ENCODE peak calls at places on chromosomes 5 and 9, in eight cellular contexts. J is fibroblast of lung, K is Caco-2, B is upper lobe of left lung, V is A673, H is lower leg skin, U is H7, R is epithelial cell of proximal tubule. N is an unnamed sample.

GRCh38 chr5:1527533-1528205 is 3.9 kb upstream of the LPCAT1 start:
- DNase-seq in J (no peak), K (no peak), B (no peak), V (no peak), H (no peak), U (peak), R (no peak), N (no peak)

GRCh38 chr5:109486200-109486804 is 76.5 kb upstream of the PJA2 start:
- DNase-seq in J (peak), K (no peak), B (no peak), V (no peak), H (no peak), U (no peak), R (no peak), N (no peak)

GRCh38 chr5:163498886-163499285 is 6.5 kb upstream of the MAT2B start:
- DNase-seq in J (peak), K (peak), B (no peak), V (no peak), H (no peak), U (no peak), R (no peak), N (no peak)

GRCh38 chr9:36858805-36859375 is 175.2 kb downstream of the PAX5 start:
- DNase-seq in J (no peak), K (no peak), B (no peak), V (no peak), H (no peak), U (no peak), R (no peak), N (no peak)

GRCh38 chr9:23088932-23089364 is 642.3 kb downstream of the DMRTA1 start:
- DNase-seq in J (no peak), K (peak), B (no peak), V (peak), H (no peak), U (peak), R (no peak), N (no peak)

GRCh38 chr5:123717139-123717538 is 205.2 kb downstream of the CSNK1G3 start:
- DNase-seq in J (peak), K (no peak), B (no peak), V (no peak), H (no peak), U (no peak), R (peak), N (no peak)

GRCh38 chr9:126397056-126397455 is 70.4 kb downstream of the MVB12B start:
- DNase-seq in J (no peak), K (no peak), B (no peak), V (no peak), H (no peak), U (no peak), R (no peak), N (peak)

GRCh38 chr5:87361536-87362213 is 51.1 kb downstream of the CCNH start:
- DNase-seq in J (peak), K (no peak), B (no peak), V (no peak), H (no peak), U (no peak), R (no peak), N (no peak)

GRCh38 chr5:175696139-175696854 is 38.4 kb downstream of the HRH2 start:
- DNase-seq in J (no peak), K (peak), B (peak), V (peak), H (peak), U (peak), R (no peak), N (peak)

GRCh38 chr5:115602585-115603125 is 376 bp upstream of the TICAM2 start:
- DNase-seq in J (no peak), K (no peak), B (no peak), V (peak), H (no peak), U (peak), R (no peak), N (no peak)

GRCh38 chr5:44983006-44983405 is 174.3 kb downstream of the MRPS30 start:
- DNase-seq in J (peak), K (no peak), B (no peak), V (no peak), H (no peak), U (no peak), R (no peak), N (no peak)

GRCh38 chr5:56301041-56301440 is 67.9 kb upstream of the ANKRD55 start:
- DNase-seq in J (no peak), K (no peak), B (no peak), V (no peak), H (peak), U (no peak), R (peak), N (no peak)

GRCh38 chr9:130775336-130775991 is 59.6 kb upstream of the ABL1 start:
- DNase-seq in J (no peak), K (no peak), B (no peak), V (no peak), H (no peak), U (no peak), R (no peak), N (no peak)

GRCh38 chr5:669111-669841 is 23.9 kb downstream of the TPPP start:
- DNase-seq in J (no peak), K (peak), B (peak), V (no peak), H (no peak), U (peak), R (no peak), N (peak)

GRCh38 chr5:160186480-160186879 is 42.8 kb upstream of the FABP6 start:
- DNase-seq in J (no peak), K (no peak), B (no peak), V (no peak), H (no peak), U (no peak), R (no peak), N (no peak)

GRCh38 chr5:126525630-126526245 is 69.3 kb downstream of the ALDH7A1 start:
- DNase-seq in J (peak), K (no peak), B (peak), V (peak), H (peak), U (peak), R (no peak), N (no peak)

GRCh38 chr5:42949348-42950090 is 90.6 kb downstream of the ANXA2R start:
- DNase-seq in J (peak), K (no peak), B (peak), V (peak), H (peak), U (no peak), R (no peak), N (peak)

GRCh38 chr5:72109625-72110024 is 2.4 kb downstream of the MAP1B start:
- DNase-seq in J (no peak), K (no peak), B (no peak), V (no peak), H (no peak), U (no peak), R (no peak), N (no peak)

GRCh38 chr5:176364765-176365662 is at the start of gene ARL10:
- DNase-seq in J (peak), K (peak), B (peak), V (peak), H (no peak), U (peak), R (no peak), N (peak)

GRCh38 chr5:73911761-73912393 is 285.9 kb downstream of the ARHGEF28 start:
- DNase-seq in J (peak), K (no peak), B (no peak), V (peak), H (no peak), U (no peak), R (no peak), N (no peak)

GRCh38 chr5:3311443-3311842 is 284.2 kb upstream of the IRX1 start:
- DNase-seq in J (no peak), K (no peak), B (no peak), V (no peak), H (no peak), U (no peak), R (no peak), N (no peak)

DNA sequence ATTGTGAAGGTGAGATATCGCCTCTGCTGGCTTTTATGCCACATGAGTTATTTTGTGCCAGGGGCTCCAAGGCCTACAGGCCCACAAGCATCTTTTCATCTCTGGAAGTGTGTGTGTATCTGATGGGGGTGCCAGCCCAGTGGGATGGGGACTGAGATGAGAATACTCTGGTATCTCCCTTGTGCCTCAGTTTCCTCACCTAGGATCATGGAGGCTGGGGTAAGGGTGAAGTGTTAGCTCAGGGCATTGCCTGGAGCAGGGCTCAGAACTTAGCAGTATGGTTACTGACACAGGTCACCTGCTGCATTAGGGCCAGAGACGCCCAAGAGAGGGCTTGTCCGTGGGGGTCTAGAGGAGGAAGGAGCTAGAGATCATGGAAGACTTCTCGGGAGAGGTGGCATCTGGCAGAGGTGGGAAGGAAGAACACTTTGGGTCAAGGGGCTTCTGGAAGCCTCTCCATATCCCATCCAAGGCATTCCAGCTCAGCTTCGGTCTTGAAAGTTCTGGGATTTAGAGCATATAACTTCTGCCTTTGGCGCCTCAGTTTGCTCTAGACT is 755 bp upstream of the WNK2 start:
- DNase-seq in J (no peak), K (no peak), B (no peak), V (no peak), H (no peak), U (peak), R (no peak), N (no peak)
- H3K4me3 ChIP-seq in J (no peak), K (peak), B (peak), V (no peak), H (no peak), U (no peak), R (no peak), N (no peak)

GRCh38 chr9:105341784-105342183 is 97.3 kb downstream of the SLC44A1 start:
- DNase-seq in J (peak), K (no peak), B (no peak), V (no peak), H (no peak), U (no peak), R (no peak), N (no peak)
- H3K4me3 ChIP-seq in J (no peak), K (no peak), B (peak), V (no peak), H (no peak), U (no peak), R (peak), N (no peak)

DNA sequence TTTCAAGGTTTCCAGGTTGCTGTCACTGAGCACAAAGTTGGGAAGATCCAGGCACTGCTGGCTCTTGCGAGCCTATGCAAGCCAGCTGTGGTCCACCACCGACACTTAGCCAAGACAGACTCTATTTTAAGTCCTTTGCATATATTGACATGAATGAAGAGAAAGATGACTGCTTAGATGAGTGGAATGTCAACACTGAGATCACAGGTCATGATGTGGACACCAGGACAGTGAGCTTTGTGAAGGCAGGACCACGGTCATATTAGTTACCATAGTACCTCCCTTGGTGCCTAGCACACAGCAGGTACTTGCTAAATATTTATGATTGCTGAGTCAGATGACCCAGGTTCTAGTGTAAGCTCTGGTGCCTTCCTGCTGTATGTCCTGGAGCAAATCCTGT is 217.0 kb downstream of the PAPPA start:
- DNase-seq in J (peak), K (no peak), B (no peak), V (no peak), H (no peak), U (no peak), R (no peak), N (no peak)
- H3K4me3 ChIP-seq in J (no peak), K (no peak), B (no peak), V (no peak), H (no peak), U (no peak), R (no peak), N (no peak)

GRCh38 chr5:150137168-150137957 is 18.3 kb downstream of the PDGFRB start:
- DNase-seq in J (no peak), K (peak), B (no peak), V (peak), H (no peak), U (peak), R (no peak), N (no peak)

GRCh38 chr5:150139334-150139733 is 16.3 kb downstream of the PDGFRB start:
- DNase-seq in J (peak), K (no peak), B (no peak), V (no peak), H (no peak), U (no peak), R (no peak), N (no peak)

GRCh38 chr5:150137997-150138396 is 17.6 kb downstream of the PDGFRB start:
- DNase-seq in J (peak), K (no peak), B (no peak), V (no peak), H (no peak), U (no peak), R (no peak), N (no peak)

GRCh38 chr5:150136841-150137167 is 18.8 kb downstream of the PDGFRB start:
- DNase-seq in J (no peak), K (no peak), B (no peak), V (no peak), H (no peak), U (no peak), R (no peak), N (no peak)

GRCh38 chr5:150138551-150139265 is 16.9 kb downstream of the PDGFRB start:
- DNase-seq in J (peak), K (peak), B (no peak), V (no peak), H (no peak), U (peak), R (peak), N (no peak)
- H3K4me3 ChIP-seq in J (no peak), K (no peak), B (no peak), V (no peak), H (no peak), U (no peak), R (no peak), N (no peak)

DNA sequence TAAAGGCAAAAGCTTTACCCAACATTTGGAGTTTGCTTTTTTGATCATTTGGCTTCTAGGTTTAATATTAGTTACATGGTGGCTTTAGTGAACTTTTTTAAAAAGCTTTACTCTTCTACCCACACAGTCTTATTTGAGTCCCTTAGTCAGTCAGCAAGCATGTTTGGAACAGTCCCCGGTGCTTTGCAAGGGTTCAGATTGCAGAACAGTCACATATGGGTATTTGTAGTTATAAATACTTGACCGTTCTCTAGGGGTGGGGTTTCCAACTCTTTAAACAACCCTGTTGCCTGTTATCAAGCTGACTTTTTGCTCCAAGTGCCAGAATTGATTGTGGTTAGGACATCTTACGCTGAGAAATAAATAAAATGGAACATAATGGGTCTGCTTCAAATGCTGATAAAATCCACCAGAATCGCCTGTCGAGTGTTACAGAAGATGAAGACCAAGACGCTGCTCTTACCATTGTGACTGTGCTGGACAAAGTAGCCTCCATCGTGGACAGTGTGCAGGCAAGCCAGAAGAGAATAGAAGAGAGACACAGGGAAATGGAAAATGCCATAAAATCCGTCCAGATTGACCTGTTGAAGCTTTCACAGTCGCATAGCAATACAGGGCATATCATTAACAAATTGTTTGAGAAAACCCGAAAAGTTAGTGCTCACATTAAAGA is at the start of gene CAVIN4:
- DNase-seq in J (peak), K (no peak), B (no peak), V (no peak), H (no peak), U (no peak), R (no peak), N (no peak)
- H3K4me3 ChIP-seq in J (no peak), K (no peak), B (no peak), V (no peak), H (no peak), U (no peak), R (no peak), N (no peak)

DNA sequence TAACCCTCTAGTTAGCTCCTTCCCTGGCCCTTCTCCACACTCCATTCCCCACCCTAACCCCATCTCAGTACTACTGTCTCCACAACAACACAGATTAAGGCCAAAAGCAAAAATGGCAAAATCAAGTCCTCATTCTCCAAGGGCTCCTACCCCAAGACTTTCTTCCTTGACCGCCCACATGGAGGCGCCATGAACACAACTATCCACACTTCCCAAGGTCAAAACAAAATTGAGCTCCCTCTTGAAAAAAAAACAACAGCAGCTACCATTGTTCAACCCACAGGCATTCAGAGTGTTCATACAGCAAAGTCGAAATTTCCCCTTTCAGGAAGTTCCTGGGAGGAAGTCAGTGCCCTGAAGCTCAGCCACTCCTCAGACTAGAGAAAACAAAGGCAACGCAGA is 54.4 kb downstream of the GNAQ start:
- DNase-seq in J (peak), K (peak), B (peak), V (peak), H (peak), U (peak), R (peak), N (peak)
- H3K4me3 ChIP-seq in J (no peak), K (no peak), B (no peak), V (no peak), H (no peak), U (no peak), R (no peak), N (no peak)